ENCODE peak calls at places on chromosomes 4 and X, in seven cellular contexts. One of them, this sample, is unnamed.
A peak's percentile ranks its signal among the peaks of the same experiment; 100 is the strongest.

GRCh38 chr4:119048446-119048845 is 87.2 kb upstream of the MYOZ2 start:
- DNase-seq in Calu3: no peak
- DNase-seq in GM23338: no peak
- DNase-seq in CD8-positive, alpha-beta memory T cell: no peak
- DNase-seq in kidney tubule cell: peak; percentile 77
- DNase-seq in CD4-positive, CD25-positive, alpha-beta regulatory T cell: no peak
- DNase-seq in stimulated activated CD4-positive, alpha-beta T cell treated with anti-CD3 and anti-CD28 coated beads, Interleukin-1b, Interleukin-23, amount 100 ng/mL, for 4 hours: no peak
- DNase-seq in this sample: no peak

GRCh38 chrX:112056886-112057285 is 25.7 kb downstream of the TRPC5 start:
- DNase-seq in Calu3: no peak
- DNase-seq in GM23338: no peak
- DNase-seq in CD8-positive, alpha-beta memory T cell: no peak
- DNase-seq in kidney tubule cell: no peak
- DNase-seq in CD4-positive, CD25-positive, alpha-beta regulatory T cell: no peak
- DNase-seq in stimulated activated CD4-positive, alpha-beta T cell treated with anti-CD3 and anti-CD28 coated beads, Interleukin-1b, Interleukin-23, amount 100 ng/mL, for 4 hours: no peak
- DNase-seq in this sample: peak; percentile 9

GRCh38 chrX:84340981-84341380 is 153.0 kb upstream of the RPS6KA6 start:
- DNase-seq in Calu3: no peak
- DNase-seq in GM23338: no peak
- DNase-seq in CD8-positive, alpha-beta memory T cell: no peak
- DNase-seq in kidney tubule cell: peak; percentile 33
- DNase-seq in CD4-positive, CD25-positive, alpha-beta regulatory T cell: no peak
- DNase-seq in stimulated activated CD4-positive, alpha-beta T cell treated with anti-CD3 and anti-CD28 coated beads, Interleukin-1b, Interleukin-23, amount 100 ng/mL, for 4 hours: no peak
- DNase-seq in this sample: no peak

GRCh38 chrX:46788902-46789301 is 30.0 kb upstream of the SLC9A7 start:
- DNase-seq in Calu3: no peak
- DNase-seq in GM23338: peak; percentile 11
- DNase-seq in CD8-positive, alpha-beta memory T cell: no peak
- DNase-seq in kidney tubule cell: no peak
- DNase-seq in CD4-positive, CD25-positive, alpha-beta regulatory T cell: no peak
- DNase-seq in stimulated activated CD4-positive, alpha-beta T cell treated with anti-CD3 and anti-CD28 coated beads, Interleukin-1b, Interleukin-23, amount 100 ng/mL, for 4 hours: no peak
- DNase-seq in this sample: peak; percentile 1

GRCh38 chr4:158863296-158863695 is 94.5 kb downstream of the FNIP2 start:
- DNase-seq in Calu3: no peak
- DNase-seq in GM23338: no peak
- DNase-seq in CD8-positive, alpha-beta memory T cell: no peak
- DNase-seq in kidney tubule cell: no peak
- DNase-seq in CD4-positive, CD25-positive, alpha-beta regulatory T cell: no peak
- DNase-seq in stimulated activated CD4-positive, alpha-beta T cell treated with anti-CD3 and anti-CD28 coated beads, Interleukin-1b, Interleukin-23, amount 100 ng/mL, for 4 hours: no peak
- DNase-seq in this sample: no peak

GRCh38 chr4:43243433-43244116 is 351.1 kb downstream of the GRXCR1 start:
- DNase-seq in Calu3: no peak
- DNase-seq in GM23338: no peak
- DNase-seq in CD8-positive, alpha-beta memory T cell: no peak
- DNase-seq in kidney tubule cell: no peak
- DNase-seq in CD4-positive, CD25-positive, alpha-beta regulatory T cell: no peak
- DNase-seq in stimulated activated CD4-positive, alpha-beta T cell treated with anti-CD3 and anti-CD28 coated beads, Interleukin-1b, Interleukin-23, amount 100 ng/mL, for 4 hours: no peak
- DNase-seq in this sample: no peak

GRCh38 chr4:39043058-39043696 is 11.0 kb upstream of the TMEM156 start:
- DNase-seq in Calu3: no peak
- DNase-seq in GM23338: no peak
- DNase-seq in CD8-positive, alpha-beta memory T cell: no peak
- DNase-seq in kidney tubule cell: peak; percentile 7
- DNase-seq in CD4-positive, CD25-positive, alpha-beta regulatory T cell: no peak
- DNase-seq in stimulated activated CD4-positive, alpha-beta T cell treated with anti-CD3 and anti-CD28 coated beads, Interleukin-1b, Interleukin-23, amount 100 ng/mL, for 4 hours: no peak
- DNase-seq in this sample: no peak

GRCh38 chr4:13455411-13455810 is 28.7 kb downstream of the RAB28 start:
- DNase-seq in Calu3: no peak
- DNase-seq in GM23338: no peak
- DNase-seq in CD8-positive, alpha-beta memory T cell: no peak
- DNase-seq in kidney tubule cell: no peak
- DNase-seq in CD4-positive, CD25-positive, alpha-beta regulatory T cell: no peak
- DNase-seq in stimulated activated CD4-positive, alpha-beta T cell treated with anti-CD3 and anti-CD28 coated beads, Interleukin-1b, Interleukin-23, amount 100 ng/mL, for 4 hours: no peak
- DNase-seq in this sample: no peak

This sample was measured in NCI-H69.